ENCODE peak calls at places on chromosome 12, in eight cellular contexts. Z, O, I, F, N, B, M and P are unnamed samples. For H3K4me1, the result is how much of the 10 kb centered on the place peaks cover.

GRCh38 chr12:108606492-108606891 is 8.6 kb upstream of the TMEM119 start:
- DNase-seq in Z (no peak), O (no peak), I (no peak), F (no peak), N (no peak), B (no peak), M (no peak), P (no peak)

GRCh38 chr12:51404627-51405026 is 13.4 kb upstream of the GALNT6 start:
- DNase-seq in Z (no peak), O (no peak), I (no peak), F (no peak), N (no peak), B (no peak), M (no peak), P (no peak)

GRCh38 chr12:127681151-127681754 is 585.7 kb upstream of the TMEM132C start:
- DNase-seq in Z (no peak), O (no peak), I (no peak), F (no peak), N (no peak), B (no peak), M (no peak), P (no peak)

GRCh38 chr12:124715121-124715990 is 147.9 kb upstream of the NCOR2 start:
- DNase-seq in Z (no peak), O (no peak), I (no peak), F (no peak), N (no peak), B (no peak), M (no peak), P (peak)

GRCh38 chr12:132700212-132700913 is 10.3 kb upstream of the PGAM5 start:
- DNase-seq in Z (no peak), O (no peak), I (no peak), F (no peak), N (no peak), B (no peak), M (peak), P (no peak)

GRCh38 chr12:86006727-86007126 is 132.6 kb downstream of the NTS start:
- DNase-seq in Z (no peak), O (no peak), I (no peak), F (no peak), N (no peak), B (no peak), M (no peak), P (no peak)

GRCh38 chr12:69834147-69834546 is 9.1 kb downstream of the MYRFL start:
- DNase-seq in Z (no peak), O (no peak), I (no peak), F (no peak), N (no peak), B (no peak), M (no peak), P (no peak)

GRCh38 chr12:14840616-14841015 is 2.7 kb downstream of the ART4 start:
- DNase-seq in Z (no peak), O (no peak), I (no peak), F (no peak), N (no peak), B (no peak), M (peak), P (no peak)

GRCh38 chr12:51832708-51833107 is 15.8 kb downstream of the FIGNL2 start:
- DNase-seq in Z (peak), O (no peak), I (no peak), F (no peak), N (no peak), B (no peak), M (no peak), P (no peak)

GRCh38 chr12:13203028-13203922 is 6.7 kb downstream of the EMP1 start:
- DNase-seq in Z (no peak), O (peak), I (peak), F (peak), N (no peak), B (no peak), M (no peak), P (peak)

GRCh38 chr12:89129471-89129870 is 222.8 kb downstream of the DUSP6 start:
- DNase-seq in Z (no peak), O (no peak), I (no peak), F (no peak), N (no peak), B (no peak), M (no peak), P (no peak)

GRCh38 chr12:49189731-49190314 is 943 bp upstream of the TUBA1A start:
- DNase-seq in Z (no peak), O (no peak), I (no peak), F (no peak), N (no peak), B (no peak), M (no peak), P (no peak)

GRCh38 chr12:126936181-126936851 is 1330.7 kb upstream of the TMEM132C start:
- DNase-seq in Z (no peak), O (no peak), I (no peak), F (peak), N (peak), B (no peak), M (no peak), P (no peak)

GRCh38 chr12:4789776-4790175 is 69.6 kb downstream of the GALNT8 start:
- DNase-seq in Z (no peak), O (no peak), I (no peak), F (no peak), N (no peak), B (no peak), M (no peak), P (no peak)

GRCh38 chr12:92128612-92129011 is 17.0 kb downstream of the BTG1 start:
- DNase-seq in Z (no peak), O (no peak), I (no peak), F (no peak), N (no peak), B (no peak), M (no peak), P (no peak)

GRCh38 chr12:8911606-8912268 is 2.6 kb upstream of the PHC1 start:
- DNase-seq in Z (peak), O (no peak), I (no peak), F (no peak), N (no peak), B (no peak), M (no peak), P (no peak)

GRCh38 chr12:93699271-93700141 is 22.3 kb downstream of the CRADD start:
- DNase-seq in Z (no peak), O (no peak), I (no peak), F (no peak), N (no peak), B (no peak), M (peak), P (peak)

GRCh38 chr12:104736307-104736706 is 221.8 kb downstream of the SLC41A2 start:
- DNase-seq in Z (no peak), O (no peak), I (no peak), F (no peak), N (no peak), B (no peak), M (no peak), P (no peak)

GRCh38 chr12:29113101-29113500 is 36.0 kb upstream of the FAR2 start:
- DNase-seq in Z (no peak), O (no peak), I (no peak), F (no peak), N (peak), B (no peak), M (no peak), P (no peak)

GRCh38 chr12:32650508-32650907 is 28.6 kb upstream of the DNM1L start:
- DNase-seq in Z (no peak), O (no peak), I (no peak), F (no peak), N (no peak), B (no peak), M (no peak), P (no peak)

GRCh38 chr12:95723693-95724384 is 66.7 kb downstream of the NTN4 start:
- DNase-seq in Z (no peak), O (no peak), I (no peak), F (no peak), N (no peak), B (no peak), M (no peak), P (no peak)

GRCh38 chr12:110065540-110065939 is 17.2 kb upstream of the C12orf76 start:
- DNase-seq in Z (no peak), O (no peak), I (no peak), F (no peak), N (no peak), B (no peak), M (no peak), P (no peak)

GRCh38 chr12:42482820-42483533 is 106.6 kb downstream of the PRICKLE1 start:
- DNase-seq in Z (peak), O (peak), I (peak), F (peak), N (no peak), B (no peak), M (peak), P (peak)

DNA sequence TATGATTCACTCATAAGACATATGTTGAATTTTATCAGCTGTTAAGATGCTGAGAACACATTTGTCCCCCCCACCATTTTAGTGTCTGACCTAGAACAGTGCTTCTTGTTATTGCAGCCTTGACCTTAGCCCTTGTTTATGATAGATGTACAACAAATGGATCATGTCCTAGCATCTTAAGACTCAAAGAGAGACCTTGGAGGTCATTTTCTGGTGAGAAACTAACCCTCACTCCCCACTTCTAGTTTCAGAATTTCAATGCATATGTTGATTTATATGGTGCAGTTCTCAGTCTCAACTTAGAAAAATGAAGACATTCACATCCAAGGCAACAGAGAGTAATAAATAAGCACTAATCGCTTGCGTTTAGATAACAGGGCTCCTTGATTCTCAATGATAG is 391.2 kb downstream of the AEBP2 start:
- DNase-seq in Z (no peak), O (no peak), I (no peak), F (no peak), N (no peak), B (no peak), M (no peak), P (no peak)
- H3K4me3 ChIP-seq in Z (no peak), O (no peak), I (no peak), F (no peak), N (no peak), B (no peak), M (no peak), P (no peak)

DNA sequence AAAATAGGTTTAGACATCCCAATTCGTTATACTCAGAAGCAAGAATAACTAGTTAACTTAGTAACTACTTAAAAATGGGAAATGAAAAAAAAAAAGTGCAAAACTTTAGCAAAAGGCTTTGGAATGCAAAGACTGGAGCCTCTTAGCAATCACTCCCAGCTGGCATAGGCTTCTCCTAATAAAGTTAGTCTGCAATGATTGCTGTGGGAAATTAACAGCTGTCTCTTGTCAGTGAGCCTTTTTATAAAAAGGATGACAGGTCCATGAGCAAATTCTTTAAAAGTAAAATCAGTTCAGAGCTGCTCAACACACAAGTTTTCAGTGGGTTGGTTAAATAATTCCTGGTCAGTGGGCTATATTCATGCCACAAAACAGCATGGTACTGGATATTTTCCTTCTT is 7.4 kb upstream of the SYCP3 start:
- DNase-seq in Z (no peak), O (no peak), I (no peak), F (no peak), N (no peak), B (no peak), M (no peak), P (no peak)
- H3K4me1 ChIP-seq in Z (half or more), O (under half), I (under half), F (under half), N (under half), B (under half), M (under half), P (under half)

GRCh38 chr12:2797721-2798418 is 3.1 kb downstream of the FKBP4 start:
- DNase-seq in Z (no peak), O (no peak), I (peak), F (peak), N (no peak), B (no peak), M (no peak), P (no peak)

GRCh38 chr12:2794261-2794735 is 472 bp upstream of the FKBP4 start:
- DNase-seq in Z (peak), O (no peak), I (no peak), F (no peak), N (no peak), B (peak), M (no peak), P (no peak)

GRCh38 chr12:2795291-2796186 is 769 bp downstream of the FKBP4 start:
- DNase-seq in Z (peak), O (peak), I (peak), F (peak), N (no peak), B (peak), M (peak), P (peak)

GRCh38 chr12:2794736-2795289 is at the start of gene FKBP4:
- DNase-seq in Z (peak), O (peak), I (peak), F (peak), N (peak), B (peak), M (peak), P (peak)

DNA sequence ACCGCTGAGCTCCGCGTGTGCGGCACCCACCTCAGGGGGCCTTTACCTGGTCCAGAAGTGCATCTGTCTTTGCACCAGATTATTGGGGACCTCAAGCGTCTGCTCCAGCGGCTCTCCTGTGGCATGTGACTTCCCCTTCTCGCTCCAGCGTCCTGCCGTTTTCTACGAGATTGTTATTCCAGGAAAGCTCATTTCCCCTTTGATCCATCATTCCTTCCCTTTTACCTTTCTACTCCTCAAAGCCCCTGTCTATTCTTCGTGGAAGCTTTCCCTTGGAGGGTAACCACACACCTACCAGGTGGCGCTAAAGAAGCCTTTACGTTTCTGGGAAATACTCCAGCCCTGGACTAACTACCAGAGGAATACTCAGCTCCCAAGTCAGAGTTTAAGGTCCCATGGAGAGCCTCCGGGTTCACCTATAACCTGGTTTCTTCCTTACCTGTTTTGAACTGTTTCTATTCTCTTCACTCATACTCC is 1.5 kb downstream of the FKBP4 start:
- DNase-seq in Z (no peak), O (peak), I (no peak), F (no peak), N (no peak), B (no peak), M (no peak), P (peak)
- TF ChIP-seq CTCF in Z (peak), O (peak), I (no peak), F (no peak), N (peak), B (no peak), M (no peak), P (peak)

GRCh38 chr12:114401346-114402320 is 4.3 kb downstream of the TBX5 start:
- DNase-seq in Z (no peak), O (no peak), I (no peak), F (no peak), N (no peak), B (no peak), M (no peak), P (no peak)
- H3K4me3 ChIP-seq in Z (no peak), O (no peak), I (no peak), F (peak), N (no peak), B (no peak), M (no peak), P (no peak)

DNA sequence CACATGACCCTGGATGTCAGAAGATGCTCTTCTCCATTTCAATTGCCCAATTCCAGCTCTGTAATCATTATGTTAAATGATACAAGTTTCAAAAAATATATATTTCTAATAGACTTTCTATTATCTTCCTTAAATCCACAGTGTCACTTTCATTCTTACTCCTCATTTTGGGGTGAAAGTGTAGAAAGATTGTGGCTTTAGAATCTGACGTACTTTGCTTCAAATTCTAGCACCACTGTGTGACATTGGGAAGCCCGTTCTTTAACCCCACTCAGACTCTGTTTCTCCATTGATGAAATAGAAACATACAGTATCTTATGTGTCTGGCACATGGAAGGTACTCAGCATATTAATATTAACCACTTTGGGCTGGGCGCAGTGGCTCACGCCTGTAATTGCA is 83.3 kb downstream of the ETV6 start:
- DNase-seq in Z (no peak), O (no peak), I (no peak), F (no peak), N (no peak), B (no peak), M (no peak), P (no peak)
- H3K4me1 ChIP-seq in Z (half or more), O (under half), I (under half), F (under half), N (under half), B (under half), M (under half), P (under half)

GRCh38 chr12:106224392-106224706 is 23.5 kb downstream of the CKAP4 start:
- DNase-seq in Z (no peak), O (no peak), I (no peak), F (no peak), N (no peak), B (no peak), M (no peak), P (no peak)
- TF ChIP-seq CTCF in Z (peak), O (no peak), I (no peak), F (no peak), N (no peak), B (peak), M (no peak), P (no peak)

GRCh38 chr12:121130866-121131373 is 1.8 kb upstream of the P2RX7 start:
- DNase-seq in Z (no peak), O (no peak), I (no peak), F (no peak), N (no peak), B (no peak), M (no peak), P (no peak)

GRCh38 chr12:121127501-121127900 is 5.2 kb upstream of the P2RX7 start:
- DNase-seq in Z (no peak), O (no peak), I (no peak), F (no peak), N (no peak), B (no peak), M (no peak), P (no peak)

GRCh38 chr12:121131941-121132341 is 735 bp upstream of the P2RX7 start:
- DNase-seq in Z (no peak), O (no peak), I (no peak), F (no peak), N (no peak), B (no peak), M (no peak), P (no peak)

GRCh38 chr12:121129705-121130147 is 3.0 kb upstream of the P2RX7 start:
- DNase-seq in Z (no peak), O (no peak), I (no peak), F (no peak), N (no peak), B (no peak), M (no peak), P (no peak)

DNA sequence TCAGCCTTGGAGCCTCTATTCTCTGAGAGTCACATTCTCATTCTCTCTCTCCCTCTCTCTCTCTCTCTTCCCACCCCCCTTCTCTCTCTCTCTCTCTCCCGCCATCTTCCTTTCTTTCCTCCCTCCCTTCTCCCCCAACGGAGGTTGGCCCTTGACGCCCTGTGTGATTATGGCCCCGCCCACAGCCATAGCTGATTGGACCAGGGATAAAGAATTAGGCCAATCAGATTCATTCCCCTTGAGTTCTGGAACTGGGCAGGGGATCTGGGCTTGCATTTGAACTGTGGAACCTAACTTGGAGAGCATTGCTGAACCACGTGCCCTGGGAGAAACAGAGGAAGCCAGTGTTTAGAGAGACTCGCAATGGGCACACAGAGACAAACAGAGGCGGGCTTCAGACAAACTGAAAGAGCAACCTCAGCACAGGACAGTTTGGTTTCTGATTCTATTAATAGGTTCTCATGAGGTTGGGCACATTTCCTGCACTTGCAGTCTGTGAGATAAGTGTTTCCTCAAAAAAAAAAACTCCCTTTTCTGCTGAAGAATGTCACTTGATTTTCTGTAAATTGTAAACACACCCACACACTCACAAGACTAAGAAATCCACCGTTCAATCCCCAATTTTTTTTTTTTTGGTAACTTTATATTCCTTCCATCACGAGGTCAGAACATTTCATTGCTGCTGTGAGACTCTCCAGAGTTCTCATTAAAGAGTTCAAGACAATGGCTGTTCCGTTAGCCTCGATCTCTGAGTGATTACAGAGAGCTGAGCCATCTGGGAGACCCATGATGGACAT is 3.6 kb upstream of the P2RX7 start:
- DNase-seq in Z (peak), O (no peak), I (peak), F (peak), N (no peak), B (peak), M (peak), P (peak)
- H3K4me3 ChIP-seq in Z (peak), O (no peak), I (no peak), F (peak), N (no peak), B (peak), M (no peak), P (no peak)

DNA sequence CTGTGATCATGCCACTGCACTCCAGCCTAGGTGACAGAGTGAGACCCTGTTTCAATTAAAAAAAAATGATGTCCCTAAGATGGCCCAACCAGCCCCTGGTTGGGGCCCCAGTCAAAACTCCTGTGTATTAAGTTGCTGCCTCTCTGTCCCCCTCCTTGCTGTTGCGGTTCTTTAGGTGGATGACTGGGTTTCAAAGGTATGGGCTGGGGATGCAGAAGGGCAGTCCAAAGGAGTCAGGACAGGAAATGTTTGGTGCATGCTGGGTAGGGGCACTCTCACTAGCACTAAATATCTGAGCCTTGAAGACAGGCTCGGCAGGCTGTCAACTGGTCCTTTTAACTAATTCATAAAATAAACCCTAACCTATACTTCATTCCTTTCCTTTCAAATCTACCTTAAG is 12.0 kb upstream of the PIP4K2C start:
- DNase-seq in Z (no peak), O (no peak), I (no peak), F (no peak), N (no peak), B (no peak), M (no peak), P (no peak)
- H3K4me1 ChIP-seq in Z (under half), O (under half), I (under half), F (under half), N (under half), B (under half), M (half or more), P (under half)

GRCh38 chr12:66708704-66709443 is 30.0 kb upstream of the GRIP1 start:
- DNase-seq in Z (peak), O (peak), I (no peak), F (no peak), N (no peak), B (no peak), M (no peak), P (no peak)
- TF ChIP-seq CTCF in Z (peak), O (peak), I (no peak), F (peak), N (no peak), B (peak), M (no peak), P (peak)